ENCODE peak calls at places on chromosomes 5 and 9, in seven cellular contexts. B, M, Q, C, R, I and Y are unnamed samples.

GRCh38 chr5:35485487-35485886 is 132.2 kb upstream of the SPEF2 start:
- DNase-seq in C (no peak), I (no peak), R (no peak), Q (no peak), B (no peak), M (no peak), Y (no peak)

GRCh38 chr5:181187500-181188213 is 17.3 kb downstream of the TRIM7 start:
- DNase-seq in Q (peak), R (peak), I (peak), C (peak), M (peak), B (peak), Y (peak)

GRCh38 chr5:141223112-141223783 is at the start of gene PCDHB14:
- DNase-seq in Q (peak), B (peak), R (peak), C (no peak), M (peak), I (peak), Y (no peak)

GRCh38 chr9:136081113-136081825 is 13.8 kb downstream of the NACC2 start:
- DNase-seq in M (peak), C (no peak), R (peak), I (no peak), B (peak), Q (no peak), Y (no peak)

GRCh38 chr9:31519011-31519410 is 865.4 kb upstream of the ACO1 start:
- DNase-seq in I (no peak), M (no peak), R (no peak), Q (no peak), C (no peak), B (peak), Y (no peak)

GRCh38 chr5:157390179-157390923 is 69.7 kb upstream of the NIPAL4 start:
- DNase-seq in C (no peak), I (peak), R (no peak), M (peak), B (peak), Q (peak), Y (no peak)

GRCh38 chr5:57698785-57699184 is 216.2 kb upstream of the ACTBL2 start:
- DNase-seq in B (no peak), R (peak), I (no peak), Q (no peak), M (no peak), C (no peak), Y (no peak)

GRCh38 chr5:102901821-102902448 is 146.8 kb downstream of the PAM start:
- DNase-seq in I (no peak), C (no peak), B (no peak), M (no peak), R (no peak), Q (no peak), Y (no peak)

GRCh38 chr5:73393606-73394489 is 54.7 kb downstream of the FOXD1 start:
- DNase-seq in I (no peak), C (no peak), B (peak), M (no peak), R (no peak), Q (no peak), Y (no peak)

GRCh38 chr5:126695081-126695480 is 81.9 kb upstream of the LMNB1 start:
- DNase-seq in R (no peak), I (no peak), M (no peak), B (no peak), Q (no peak), C (no peak), Y (no peak)

GRCh38 chr9:120985759-120986353 is 59.3 kb upstream of the TRAF1 start:
- DNase-seq in Q (peak), M (peak), I (peak), R (peak), B (peak), C (no peak), Y (no peak)

GRCh38 chr9:127305450-127306226 is 41.1 kb downstream of the GARNL3 start:
- DNase-seq in Q (no peak), R (no peak), C (no peak), I (no peak), M (no peak), B (no peak), Y (no peak)

GRCh38 chr5:138339086-138339456 is 1.0 kb downstream of the FAM53C start:
- DNase-seq in B (no peak), I (no peak), Q (peak), M (peak), C (no peak), R (peak), Y (no peak)

GRCh38 chr5:167783145-167783817 is 508.2 kb upstream of the WWC1 start:
- DNase-seq in M (peak), R (no peak), I (no peak), Q (peak), C (no peak), B (peak), Y (no peak)

GRCh38 chr5:31854181-31854624 is 215.3 kb downstream of the PDZD2 start:
- DNase-seq in M (peak), B (peak), C (no peak), R (peak), Q (peak), I (no peak), Y (no peak)

GRCh38 chr5:149153751-149154610 is 12.7 kb downstream of the ABLIM3 start:
- DNase-seq in R (no peak), B (peak), M (peak), I (peak), C (no peak), Q (peak), Y (no peak)

GRCh38 chr9:136568288-136569081 is 22.6 kb upstream of the NOTCH1 start:
- DNase-seq in I (no peak), C (no peak), M (no peak), R (no peak), B (no peak), Q (no peak), Y (no peak)

GRCh38 chr5:74007193-74007592 is 381.2 kb downstream of the ARHGEF28 start:
- DNase-seq in C (no peak), R (no peak), M (no peak), B (no peak), I (no peak), Q (no peak), Y (no peak)

GRCh38 chr5:78679905-78680304 is 31.3 kb upstream of the LHFPL2 start:
- DNase-seq in M (no peak), R (no peak), B (no peak), I (no peak), C (no peak), Q (no peak), Y (no peak)

GRCh38 chr9:121305269-121305994 is 37.5 kb downstream of the GSN start:
- DNase-seq in R (no peak), I (no peak), Q (no peak), B (no peak), M (peak), C (no peak), Y (no peak)

GRCh38 chr9:92097997-92098482 is 17.2 kb downstream of the SPTLC1 start:
- DNase-seq in I (no peak), Q (peak), C (no peak), B (peak), M (peak), R (no peak), Y (no peak)

GRCh38 chr9:134962065-134962997 is 44.6 kb upstream of the FCN1 start:
- DNase-seq in R (no peak), B (peak), M (no peak), Q (no peak), C (no peak), I (no peak), Y (no peak)

GRCh38 chr9:124635285-124635684 is 128.1 kb upstream of the NR5A1 start:
- DNase-seq in Q (no peak), B (no peak), C (no peak), M (no peak), I (no peak), R (no peak), Y (no peak)
- TF ChIP-seq CTCF in Q (no peak), B (no peak), C (no peak), M (no peak), I (no peak), R (no peak), Y (no peak)

GRCh38 chr5:143650296-143650695 is 161.7 kb upstream of the HMHB1 start:
- DNase-seq in R (no peak), B (no peak), Q (no peak), C (no peak), I (no peak), M (no peak), Y (no peak)

GRCh38 chr5:143645356-143645755 is 166.6 kb upstream of the HMHB1 start:
- DNase-seq in C (no peak), M (no peak), I (no peak), Q (no peak), R (no peak), B (no peak), Y (no peak)

GRCh38 chr5:143646961-143647360 is 165.0 kb upstream of the HMHB1 start:
- DNase-seq in M (no peak), R (no peak), I (no peak), C (no peak), Q (no peak), B (no peak), Y (no peak)

GRCh38 chr5:143649869-143650268 is 162.1 kb upstream of the HMHB1 start:
- DNase-seq in B (peak), Q (no peak), R (no peak), M (no peak), I (no peak), C (no peak), Y (no peak)

GRCh38 chr5:143648696-143649095 is 163.3 kb upstream of the HMHB1 start:
- DNase-seq in B (no peak), C (no peak), Q (no peak), M (no peak), R (no peak), I (no peak), Y (no peak)
- TF ChIP-seq CTCF in B (peak), C (peak), Q (peak), M (no peak), R (no peak), I (peak), Y (peak)

DNA sequence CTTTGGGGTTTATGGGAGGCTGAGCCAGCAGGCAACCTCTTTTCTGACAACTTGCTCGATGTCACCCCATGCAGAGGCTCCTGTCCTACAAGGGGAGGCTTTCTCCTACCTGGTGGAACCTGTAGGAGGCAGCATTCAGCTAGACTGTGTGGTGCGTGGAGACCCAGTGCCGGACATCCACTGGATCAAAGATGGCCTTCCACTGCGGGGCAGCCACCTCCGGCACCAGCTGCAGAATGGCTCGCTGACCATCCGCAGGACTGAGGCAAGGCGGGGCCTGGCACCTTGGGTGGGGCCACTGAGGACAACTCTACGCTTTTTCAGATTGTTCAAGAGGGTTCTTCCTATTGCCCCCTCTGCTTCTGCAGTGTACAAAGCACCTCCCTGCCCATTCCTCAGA is 36.1 kb upstream of the ASS1 start:
- DNase-seq in C (no peak), B (no peak), I (no peak), M (no peak), Q (no peak), R (no peak), Y (no peak)
- TF ChIP-seq CTCF in C (no peak), B (no peak), I (peak), M (no peak), Q (no peak), R (peak), Y (no peak)

DNA sequence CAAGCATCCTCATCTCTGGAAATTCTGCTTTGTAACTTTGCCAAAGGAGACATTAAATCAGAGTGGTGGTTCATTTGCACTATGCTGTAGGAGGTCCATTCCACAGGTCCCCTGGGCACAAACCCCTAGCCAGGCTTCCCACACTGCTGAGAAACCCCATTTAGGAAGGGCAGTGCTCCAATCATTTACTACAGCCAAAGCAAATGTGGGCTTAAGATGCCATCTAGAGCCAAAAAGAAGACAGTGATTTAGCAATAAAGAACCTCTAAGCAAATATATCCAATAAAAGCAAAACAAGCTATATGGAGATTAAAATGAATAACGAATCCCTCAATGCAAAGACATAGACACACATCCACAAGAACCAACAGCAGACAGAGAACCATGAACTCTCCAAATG is 129.0 kb upstream of the ALDH1B1 start:
- DNase-seq in B (peak), Q (peak), R (peak), I (peak), C (no peak), M (peak), Y (no peak)
- TF ChIP-seq CTCF in B (peak), Q (peak), R (peak), I (peak), C (peak), M (peak), Y (peak)

GRCh38 chr9:36034911-36035490 is 1.7 kb upstream of the RECK start:
- DNase-seq in M (no peak), B (no peak), C (no peak), I (peak), Q (no peak), R (no peak), Y (no peak)
- TF ChIP-seq CTCF in M (no peak), B (no peak), C (no peak), I (no peak), Q (no peak), R (no peak), Y (no peak)

GRCh38 chr5:159104058-159104651 is 4.4 kb upstream of the EBF1 start:
- DNase-seq in R (peak), I (no peak), C (no peak), Q (peak), B (peak), M (peak), Y (no peak)
- TF ChIP-seq CTCF in R (peak), I (peak), C (peak), Q (peak), B (peak), M (peak), Y (peak)